ENCODE peak calls at places on chromosomes 16 and 17, in seven cellular contexts. One of them, this sample, is unnamed.

GRCh38 chr17:38628441-38628840 is 22.7 kb upstream of the SRCIN1 start:
- DNase-seq in stimulated activated CD4-positive, alpha-beta T cell treated with anti-CD3 and anti-CD28 coated beads, Interleukin-2, amount 100 ng/mL, for 24 hours: no peak
- DNase-seq in HEK293T: peak; percentile 44
- DNase-seq in EH: peak; percentile 24
- DNase-seq in NCI-H2029: peak; percentile 46
- DNase-seq in ureter: no peak
- DNase-seq in fibroblast of pulmonary artery: peak; percentile 9
- DNase-seq in this sample: no peak

GRCh38 chr17:81285179-81285878 is 9.8 kb downstream of the SLC38A10 start:
- DNase-seq in NCI-H2029: no peak
- DNase-seq in EH: peak; percentile 64
- DNase-seq in ureter: peak; percentile 73
- DNase-seq in HEK293T: no peak
- DNase-seq in fibroblast of pulmonary artery: peak; percentile 42
- DNase-seq in stimulated activated CD4-positive, alpha-beta T cell treated with anti-CD3 and anti-CD28 coated beads, Interleukin-2, amount 100 ng/mL, for 24 hours: peak; percentile 74
- DNase-seq in this sample: peak; percentile 59

GRCh38 chr17:65485388-65486299 is 75.8 kb downstream of the AXIN2 start:
- DNase-seq in NCI-H2029: peak; percentile 19
- DNase-seq in EH: peak; percentile 16
- DNase-seq in fibroblast of pulmonary artery: peak; percentile 90
- DNase-seq in stimulated activated CD4-positive, alpha-beta T cell treated with anti-CD3 and anti-CD28 coated beads, Interleukin-2, amount 100 ng/mL, for 24 hours: no peak
- DNase-seq in ureter: peak; percentile 58
- DNase-seq in HEK293T: no peak
- DNase-seq in this sample: no peak

GRCh38 chr16:598823-599739 is 9.2 kb downstream of the RAB40C start:
- DNase-seq in EH: no peak
- DNase-seq in stimulated activated CD4-positive, alpha-beta T cell treated with anti-CD3 and anti-CD28 coated beads, Interleukin-2, amount 100 ng/mL, for 24 hours: no peak
- DNase-seq in NCI-H2029: no peak
- DNase-seq in fibroblast of pulmonary artery: no peak
- DNase-seq in HEK293T: no peak
- DNase-seq in ureter: no peak
- DNase-seq in this sample: no peak

GRCh38 chr17:80927791-80928216 is 63.8 kb upstream of the CHMP6 start:
- DNase-seq in NCI-H2029: no peak
- DNase-seq in EH: peak; percentile 19
- DNase-seq in HEK293T: no peak
- DNase-seq in fibroblast of pulmonary artery: peak; percentile 85
- DNase-seq in stimulated activated CD4-positive, alpha-beta T cell treated with anti-CD3 and anti-CD28 coated beads, Interleukin-2, amount 100 ng/mL, for 24 hours: no peak
- DNase-seq in ureter: no peak
- DNase-seq in this sample: no peak

GRCh38 chr17:17778308-17779014 is 58.3 kb downstream of the SREBF1 start:
- DNase-seq in NCI-H2029: no peak
- DNase-seq in fibroblast of pulmonary artery: peak; percentile 94
- DNase-seq in EH: no peak
- DNase-seq in stimulated activated CD4-positive, alpha-beta T cell treated with anti-CD3 and anti-CD28 coated beads, Interleukin-2, amount 100 ng/mL, for 24 hours: no peak
- DNase-seq in HEK293T: no peak
- DNase-seq in ureter: peak; percentile 63
- DNase-seq in this sample: peak; percentile 95

GRCh38 chr17:82647593-82648164 is 565 bp downstream of the WDR45B start:
- DNase-seq in NCI-H2029: no peak
- DNase-seq in HEK293T: peak; percentile 40
- DNase-seq in EH: peak; percentile 35
- DNase-seq in ureter: peak; percentile 63
- DNase-seq in stimulated activated CD4-positive, alpha-beta T cell treated with anti-CD3 and anti-CD28 coated beads, Interleukin-2, amount 100 ng/mL, for 24 hours: peak; percentile 59
- DNase-seq in fibroblast of pulmonary artery: no peak
- DNase-seq in this sample: peak; percentile 57

GRCh38 chr16:2148714-2149629 is 547 bp downstream of the RAB26 start:
- DNase-seq in stimulated activated CD4-positive, alpha-beta T cell treated with anti-CD3 and anti-CD28 coated beads, Interleukin-2, amount 100 ng/mL, for 24 hours: peak; percentile 56
- DNase-seq in fibroblast of pulmonary artery: no peak
- DNase-seq in HEK293T: no peak
- DNase-seq in ureter: no peak
- DNase-seq in NCI-H2029: no peak
- DNase-seq in EH: peak; percentile 32
- DNase-seq in this sample: no peak

GRCh38 chr16:83952587-83952939 is 477 bp upstream of the OSGIN1 start:
- DNase-seq in fibroblast of pulmonary artery: peak; percentile 78
- DNase-seq in ureter: no peak
- DNase-seq in HEK293T: no peak
- DNase-seq in stimulated activated CD4-positive, alpha-beta T cell treated with anti-CD3 and anti-CD28 coated beads, Interleukin-2, amount 100 ng/mL, for 24 hours: no peak
- DNase-seq in NCI-H2029: no peak
- DNase-seq in EH: no peak
- DNase-seq in this sample: no peak

GRCh38 chr17:78694805-78695531 is 87.1 kb downstream of the CYTH1 start:
- DNase-seq in EH: no peak
- DNase-seq in HEK293T: no peak
- DNase-seq in fibroblast of pulmonary artery: no peak
- DNase-seq in ureter: no peak
- DNase-seq in NCI-H2029: no peak
- DNase-seq in stimulated activated CD4-positive, alpha-beta T cell treated with anti-CD3 and anti-CD28 coated beads, Interleukin-2, amount 100 ng/mL, for 24 hours: no peak
- DNase-seq in this sample: no peak

GRCh38 chr16:70764632-70765031 is 36.3 kb downstream of the VAC14 start:
- DNase-seq in EH: no peak
- DNase-seq in stimulated activated CD4-positive, alpha-beta T cell treated with anti-CD3 and anti-CD28 coated beads, Interleukin-2, amount 100 ng/mL, for 24 hours: no peak
- DNase-seq in NCI-H2029: no peak
- DNase-seq in ureter: no peak
- DNase-seq in fibroblast of pulmonary artery: no peak
- DNase-seq in HEK293T: no peak
- DNase-seq in this sample: no peak

GRCh38 chr17:81404557-81405165 is 9.4 kb downstream of the BAHCC1 start:
- DNase-seq in NCI-H2029: no peak
- DNase-seq in fibroblast of pulmonary artery: no peak
- DNase-seq in HEK293T: no peak
- DNase-seq in ureter: no peak
- DNase-seq in EH: no peak
- DNase-seq in stimulated activated CD4-positive, alpha-beta T cell treated with anti-CD3 and anti-CD28 coated beads, Interleukin-2, amount 100 ng/mL, for 24 hours: no peak
- DNase-seq in this sample: no peak